ENCODE peak calls at places on chromosomes 6 and 20, in six cellular contexts. L is neuronal stem cell, V is OCI-LY7, F is GM23338, P is PC-3, K is HCT116. W is an unnamed sample.
A peak's percentile ranks its signal among the peaks of the same experiment; 100 is the strongest.

GRCh38 chr6:125314019-125314581 is 12.3 kb upstream of the HDDC2 start:
- DNase-seq in L (peak; percentile 45), V (peak; percentile 77), F (peak; percentile 88), P (peak; percentile 62), K (peak; percentile 42), W (peak; percentile 82)

GRCh38 chr6:131966443-131966842 is 15.3 kb upstream of the CCN2 start:
- DNase-seq in L (no peak), V (no peak), F (no peak), P (no peak), K (no peak), W (no peak)

GRCh38 chr20:20894753-20895152 is 182.3 kb upstream of the RALGAPA2 start:
- DNase-seq in L (no peak), V (no peak), F (peak; percentile 19), P (peak; percentile 15), K (no peak), W (no peak)

GRCh38 chr20:34927736-34928135 is 27.9 kb downstream of the GSS start:
- DNase-seq in L (no peak), V (no peak), F (no peak), P (peak; percentile 70), K (no peak), W (no peak)

GRCh38 chr6:17107768-17108325 is 6.0 kb downstream of the STMND1 start:
- DNase-seq in L (no peak), V (no peak), F (no peak), P (no peak), K (no peak), W (no peak)

GRCh38 chr6:73648166-73648565 is 5.6 kb downstream of the SLC17A5 start:
- DNase-seq in L (no peak), V (no peak), F (no peak), P (no peak), K (no peak), W (no peak)

GRCh38 chr6:168641455-168641854 is 200.5 kb downstream of the SMOC2 start:
- DNase-seq in L (no peak), V (no peak), F (peak; percentile 63), P (no peak), K (no peak), W (no peak)

GRCh38 chr6:44631968-44632367 is 244.5 kb downstream of the CDC5L start:
- DNase-seq in L (no peak), V (no peak), F (no peak), P (no peak), K (no peak), W (no peak)

GRCh38 chr6:19554356-19555225 is 282.6 kb upstream of the ID4 start:
- DNase-seq in L (no peak), V (no peak), F (no peak), P (no peak), K (no peak), W (no peak)

GRCh38 chr20:20875716-20876115 is 163.3 kb upstream of the RALGAPA2 start:
- DNase-seq in L (no peak), V (no peak), F (no peak), P (no peak), K (no peak), W (no peak)

DNA sequence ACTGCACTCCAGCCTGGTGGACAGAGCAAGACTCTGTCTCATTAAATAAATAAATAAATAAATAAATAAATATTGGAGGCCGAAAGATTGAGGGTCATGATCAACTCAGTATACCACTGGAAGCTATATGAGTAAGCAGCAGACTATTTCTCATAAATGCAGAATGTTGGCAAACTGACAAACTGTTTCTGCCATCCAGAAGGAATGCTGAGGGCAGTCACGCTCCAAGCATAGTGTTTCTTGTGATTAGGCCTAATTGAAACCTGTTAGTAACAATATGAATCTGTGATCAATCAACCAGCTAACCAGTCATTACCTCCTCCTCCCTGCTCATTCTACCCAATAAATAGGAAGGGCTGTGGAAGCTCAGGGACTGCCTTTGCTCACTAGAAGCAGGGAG is 15.2 kb upstream of the KCNK15 start:
- DNase-seq in L (no peak), V (no peak), F (no peak), P (peak; percentile 100), K (peak; percentile 70), W (no peak)
- H3K27ac ChIP-seq in L (no peak overlapping the region), V (no peak overlapping the region), F (no peak overlapping the region), P (peak overlapping the region; percentile 75), K (peak overlapping the region; percentile 36), W (no peak overlapping the region)

GRCh38 chr20:53329781-53330180 is 263.9 kb downstream of the ZNF217 start:
- DNase-seq in L (no peak), V (no peak), F (no peak), P (no peak), K (no peak), W (no peak)
- H3K4me2 ChIP-seq in L (no peak overlapping the region), V (no peak overlapping the region), F (no peak overlapping the region), P (no peak overlapping the region), K (no peak overlapping the region), W (no peak overlapping the region)

GRCh38 chr6:64504509-64504908 is 868.9 kb downstream of the PHF3 start:
- DNase-seq in L (no peak), V (no peak), F (no peak), P (peak; percentile 73), K (no peak), W (no peak)

GRCh38 chr6:64505312-64505711 is 869.7 kb downstream of the PHF3 start:
- DNase-seq in L (no peak), V (peak; percentile 33), F (peak; percentile 80), P (peak; percentile 22), K (no peak), W (peak; percentile 66)

DNA sequence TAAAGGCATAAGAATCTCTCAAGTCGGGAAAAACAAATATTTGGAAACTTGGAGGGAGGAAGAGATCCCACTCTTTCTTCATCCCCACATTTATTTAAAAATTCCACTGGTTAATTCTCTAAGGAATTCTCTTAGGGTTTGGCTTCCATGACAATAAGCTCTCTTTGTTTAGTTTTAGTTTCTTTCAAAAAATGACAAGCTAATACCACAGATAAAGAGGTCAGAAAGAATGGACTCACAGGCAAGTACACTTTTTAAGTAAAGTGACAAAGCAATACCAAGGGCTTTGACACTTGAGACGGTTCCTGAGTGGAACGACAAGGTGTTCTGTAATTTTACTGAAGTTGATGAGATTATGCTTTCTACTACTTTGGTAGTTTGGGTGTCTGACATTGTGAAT is 872.1 kb downstream of the PHF3 start:
- DNase-seq in L (no peak), V (no peak), F (no peak), P (no peak), K (no peak), W (no peak)
- H3K27ac ChIP-seq in L (no peak overlapping the region), V (no peak overlapping the region), F (no peak overlapping the region), P (no peak overlapping the region), K (no peak overlapping the region), W (no peak overlapping the region)

GRCh38 chr6:45923831-45924391 is 91.7 kb downstream of the CLIC5 start:
- DNase-seq in L (no peak), V (no peak), F (no peak), P (peak; percentile 74), K (no peak), W (no peak)
- H3K4me2 ChIP-seq in L (no peak overlapping the region), V (no peak overlapping the region), F (no peak overlapping the region), P (peak overlapping the region; percentile 61), K (no peak overlapping the region), W (no peak overlapping the region)

DNA sequence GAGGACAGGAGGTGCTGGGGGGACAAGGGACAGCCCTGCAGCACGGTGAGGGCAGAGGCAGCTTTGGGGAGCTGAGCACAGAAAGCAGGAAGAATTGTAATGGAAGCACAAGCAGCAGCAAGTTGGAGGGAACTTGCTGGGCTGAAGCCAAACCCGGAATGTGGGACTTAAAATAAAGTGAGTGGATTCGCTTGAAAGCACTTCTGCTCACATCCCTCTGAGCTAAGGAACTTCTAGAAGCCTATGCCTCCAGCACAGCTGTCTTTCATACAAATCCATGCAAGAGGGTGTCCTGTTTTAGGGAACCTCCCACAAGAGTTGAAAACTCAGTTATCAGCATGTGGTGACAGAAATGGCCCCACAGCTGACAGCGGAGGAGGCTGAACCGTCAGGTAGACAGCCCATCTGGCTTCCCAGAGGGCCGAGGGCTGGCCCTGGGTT is 71.4 kb upstream of the MLN start:
- DNase-seq in L (no peak), V (no peak), F (no peak), P (no peak), K (no peak), W (no peak)
- H3K27ac ChIP-seq in L (no peak overlapping the region), V (no peak overlapping the region), F (no peak overlapping the region), P (no peak overlapping the region), K (no peak overlapping the region), W (no peak overlapping the region)

DNA sequence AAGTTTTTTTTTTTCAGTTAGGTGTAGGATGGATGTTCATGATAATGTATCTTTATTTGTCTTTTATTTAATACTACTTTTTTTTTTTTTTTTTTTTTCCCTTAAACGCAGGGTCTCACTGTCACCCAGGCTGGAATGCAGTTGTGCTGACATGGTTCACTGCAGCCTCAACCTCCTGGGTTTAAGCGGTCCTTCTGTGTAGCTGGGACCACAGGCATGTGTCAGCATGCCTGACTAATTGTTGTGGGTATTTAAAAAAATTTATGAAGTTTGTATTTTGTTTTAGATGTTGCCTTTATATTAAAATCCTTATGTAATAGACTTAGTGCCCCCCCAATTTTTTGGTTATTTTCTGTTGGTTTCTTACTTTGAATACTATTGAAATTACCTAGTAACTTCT is 42.6 kb downstream of the NCOA3 start:
- DNase-seq in L (no peak), V (no peak), F (no peak), P (peak; percentile 56), K (no peak), W (no peak)
- H3K4me2 ChIP-seq in L (no peak overlapping the region), V (no peak overlapping the region), F (no peak overlapping the region), P (no peak overlapping the region), K (peak overlapping the region; percentile 30), W (no peak overlapping the region)

GRCh38 chr20:25481235-25481917 is 73.9 kb downstream of the GINS1 start:
- DNase-seq in L (no peak), V (no peak), F (no peak), P (no peak), K (no peak), W (no peak)
- H3K27ac ChIP-seq in L (no peak overlapping the region), V (no peak overlapping the region), F (no peak overlapping the region), P (no peak overlapping the region), K (no peak overlapping the region), W (no peak overlapping the region)

DNA sequence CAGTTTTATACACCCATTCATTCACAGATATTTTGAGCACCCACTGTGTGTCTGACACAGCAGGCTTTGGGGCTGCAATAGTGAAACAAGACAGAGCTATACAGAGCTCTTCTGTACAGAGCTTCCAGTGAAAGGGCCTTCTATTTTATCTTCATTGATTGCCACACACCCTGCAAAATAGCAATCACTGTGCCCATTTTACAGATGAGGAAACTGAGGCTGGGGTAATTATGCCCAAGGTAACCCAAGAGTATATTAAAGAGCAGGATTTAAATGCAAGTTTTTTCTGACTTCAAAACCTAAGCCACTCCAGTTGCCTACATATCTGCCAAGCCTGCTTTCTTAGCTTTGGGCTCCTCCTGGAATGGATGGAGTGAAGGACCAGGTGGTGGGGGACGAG is 4.5 kb downstream of the BPI start:
- DNase-seq in L (no peak), V (no peak), F (no peak), P (no peak), K (no peak), W (no peak)
- H3K4me2 ChIP-seq in L (no peak overlapping the region), V (no peak overlapping the region), F (no peak overlapping the region), P (no peak overlapping the region), K (no peak overlapping the region), W (no peak overlapping the region)